ENCODE peak calls at places on chromosome 3, in nine cellular contexts. X is cardiac muscle cell, A is RWPE2, G is AG09309, P is nephron progenitor cell, V is colonic mucosa, U is cardiac fibroblast, R is IMR-90, N is lower lobe of right lung. K is an unnamed sample.

GRCh38 chr3:19886404-19886803 is 47.6 kb downstream of the EFHB start:
- DNase-seq in X (no peak), A (no peak), G (no peak), P (no peak), V (no peak), U (peak), R (no peak), N (no peak), K (no peak)

GRCh38 chr3:15064299-15064834 is 748 bp downstream of the MRPS25 start:
- DNase-seq in X (no peak), A (no peak), G (no peak), P (peak), V (peak), U (peak), R (peak), N (no peak), K (peak)

GRCh38 chr3:58434990-58435389 is 1.4 kb upstream of the PDHB start:
- DNase-seq in X (peak), A (peak), G (peak), P (peak), V (no peak), U (peak), R (peak), N (no peak), K (no peak)

GRCh38 chr3:195873281-195873887 is 35.0 kb downstream of the TNK2 start:
- DNase-seq in X (no peak), A (peak), G (no peak), P (no peak), V (no peak), U (no peak), R (no peak), N (peak), K (no peak)

GRCh38 chr3:12541625-12542024 is 3.7 kb downstream of the MKRN2OS start:
- DNase-seq in X (peak), A (no peak), G (no peak), P (peak), V (no peak), U (peak), R (no peak), N (no peak), K (no peak)

GRCh38 chr3:99167016-99167415 is 265.5 kb upstream of the DCBLD2 start:
- DNase-seq in X (no peak), A (no peak), G (no peak), P (no peak), V (no peak), U (peak), R (no peak), N (no peak), K (no peak)

GRCh38 chr3:81003008-81003407 is 758.4 kb downstream of the GBE1 start:
- DNase-seq in X (no peak), A (no peak), G (no peak), P (no peak), V (no peak), U (no peak), R (no peak), N (no peak), K (no peak)

GRCh38 chr3:5929027-5929426 is 741.5 kb downstream of the EDEM1 start:
- DNase-seq in X (no peak), A (no peak), G (no peak), P (no peak), V (no peak), U (no peak), R (no peak), N (no peak), K (no peak)

GRCh38 chr3:48077835-48078234 is 61.6 kb upstream of the MAP4 start:
- DNase-seq in X (no peak), A (no peak), G (peak), P (no peak), V (no peak), U (peak), R (peak), N (no peak), K (no peak)

GRCh38 chr3:100123112-100123511 is 8.8 kb upstream of the FILIP1L start:
- DNase-seq in X (no peak), A (no peak), G (no peak), P (no peak), V (no peak), U (no peak), R (no peak), N (no peak), K (no peak)

GRCh38 chr3:119644481-119644880 is 15.9 kb downstream of the POPDC2 start:
- DNase-seq in X (no peak), A (no peak), G (no peak), P (no peak), V (no peak), U (no peak), R (no peak), N (no peak), K (no peak)

GRCh38 chr3:128878556-128879124 is 780 bp upstream of the ACAD9 start:
- DNase-seq in X (peak), A (no peak), G (peak), P (no peak), V (peak), U (peak), R (peak), N (no peak), K (no peak)

GRCh38 chr3:128879991-128880390 is 571 bp downstream of the ACAD9 start:
- DNase-seq in X (no peak), A (no peak), G (no peak), P (no peak), V (no peak), U (no peak), R (no peak), N (no peak), K (no peak)

GRCh38 chr3:128878011-128878457 is 1.4 kb upstream of the ACAD9 start:
- DNase-seq in X (no peak), A (no peak), G (no peak), P (no peak), V (no peak), U (no peak), R (no peak), N (no peak), K (no peak)

GRCh38 chr3:128881576-128881975 is 2.2 kb downstream of the ACAD9 start:
- DNase-seq in X (no peak), A (no peak), G (no peak), P (no peak), V (no peak), U (no peak), R (no peak), N (no peak), K (no peak)

DNA sequence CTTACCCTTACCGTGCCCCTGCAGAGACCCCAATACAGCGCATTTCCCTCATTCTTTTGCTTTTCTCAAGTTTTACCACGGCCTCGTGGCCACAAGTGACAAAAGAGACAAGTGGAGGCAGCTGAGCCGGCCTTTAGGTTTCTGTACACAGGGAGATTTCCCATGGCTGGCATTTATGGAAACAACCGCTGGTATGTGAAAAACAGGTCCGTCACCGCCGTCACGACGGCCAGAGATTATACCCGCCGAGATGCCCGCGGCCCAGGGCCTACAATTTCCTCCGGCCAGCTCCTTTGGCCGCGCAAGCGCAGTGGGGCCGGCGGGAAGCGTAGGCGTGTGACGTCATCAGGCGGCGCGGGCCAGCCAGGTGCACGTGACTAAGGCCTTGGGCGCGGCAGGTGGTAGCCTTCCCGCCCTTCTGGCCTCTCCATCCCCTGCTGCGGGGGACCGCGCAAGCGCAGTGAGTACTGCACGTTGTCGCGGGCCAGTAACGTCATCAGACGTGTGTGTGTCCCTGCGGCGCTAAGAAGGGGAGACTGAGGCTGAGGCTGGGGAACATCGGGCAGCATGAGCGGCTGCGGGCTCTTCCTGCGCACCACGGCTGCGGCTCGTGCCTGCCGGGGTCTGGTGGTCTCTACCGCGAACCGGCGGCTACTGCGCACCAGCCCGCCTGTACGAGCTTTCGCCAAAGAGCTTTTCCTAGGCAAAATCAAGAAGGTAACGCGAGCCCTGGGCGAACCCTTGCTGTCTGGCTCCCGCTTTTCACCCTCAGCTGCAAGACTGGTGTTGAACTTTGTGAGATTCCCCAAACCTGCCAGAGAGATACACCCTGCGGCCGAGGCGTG is at the start of gene ACAD9:
- DNase-seq in X (peak), A (peak), G (peak), P (peak), V (peak), U (peak), R (peak), N (peak), K (peak)
- TF ChIP-seq CTCF in X (no peak), A (no peak), G (no peak), P (no peak), V (no peak), U (no peak), R (no peak), N (no peak), K (no peak)

GRCh38 chr3:170356596-170357175 is 829 bp upstream of the SKIL start:
- DNase-seq in X (peak), A (no peak), G (peak), P (peak), V (peak), U (peak), R (peak), N (peak), K (no peak)
- TF ChIP-seq CTCF in X (no peak), A (no peak), G (no peak), P (no peak), V (no peak), U (no peak), R (no peak), N (no peak), K (no peak)

GRCh38 chr3:197253243-197253947 is 45.0 kb downstream of the DLG1 start:
- DNase-seq in X (no peak), A (no peak), G (no peak), P (no peak), V (no peak), U (no peak), R (no peak), N (no peak), K (no peak)
- TF ChIP-seq CTCF in X (no peak), A (no peak), G (no peak), P (no peak), V (no peak), U (no peak), R (no peak), N (no peak), K (no peak)

GRCh38 chr3:134794950-134795775 is at the start of gene EPHB1:
- DNase-seq in X (peak), A (peak), G (peak), P (peak), V (peak), U (peak), R (peak), N (peak), K (no peak)

GRCh38 chr3:134797080-134797801 is 2.2 kb downstream of the EPHB1 start:
- DNase-seq in X (no peak), A (no peak), G (no peak), P (peak), V (no peak), U (peak), R (no peak), N (no peak), K (no peak)

GRCh38 chr3:134796313-134797079 is 1.4 kb downstream of the EPHB1 start:
- DNase-seq in X (peak), A (no peak), G (no peak), P (peak), V (no peak), U (peak), R (no peak), N (no peak), K (no peak)

GRCh38 chr3:134794323-134794722 is 737 bp upstream of the EPHB1 start:
- DNase-seq in X (no peak), A (no peak), G (no peak), P (no peak), V (no peak), U (no peak), R (no peak), N (no peak), K (no peak)

DNA sequence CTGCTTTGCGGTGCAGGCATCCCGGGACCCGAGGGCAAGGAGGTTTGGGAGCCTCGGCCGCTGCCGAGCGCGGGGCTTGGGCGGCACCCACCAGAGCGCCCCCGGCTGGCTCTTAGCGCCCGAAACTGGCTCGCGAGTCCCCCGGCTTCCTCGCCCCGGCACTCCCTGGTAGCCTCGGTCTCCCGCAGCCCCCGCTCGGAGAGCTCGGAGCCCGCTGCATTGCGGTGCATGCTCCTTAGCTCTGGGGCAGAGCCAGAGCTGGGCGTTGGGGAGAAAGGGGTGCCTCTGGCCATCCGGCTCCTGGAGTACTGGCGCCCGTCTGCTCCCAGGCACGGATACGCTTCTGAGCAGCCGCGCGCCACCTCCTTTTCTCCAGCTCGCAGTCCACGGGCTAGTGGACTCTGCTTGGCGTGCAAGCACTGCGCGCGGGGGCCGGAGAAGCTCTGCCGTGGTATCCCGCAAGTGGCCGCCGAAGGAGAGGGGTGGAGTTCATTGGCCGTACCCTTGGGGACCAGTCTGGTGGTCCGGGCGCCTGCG is 784 bp downstream of the EPHB1 start:
- DNase-seq in X (peak), A (no peak), G (peak), P (peak), V (no peak), U (peak), R (peak), N (no peak), K (no peak)
- TF ChIP-seq CTCF in X (no peak), A (no peak), G (no peak), P (no peak), V (no peak), U (no peak), R (no peak), N (no peak), K (no peak)

DNA sequence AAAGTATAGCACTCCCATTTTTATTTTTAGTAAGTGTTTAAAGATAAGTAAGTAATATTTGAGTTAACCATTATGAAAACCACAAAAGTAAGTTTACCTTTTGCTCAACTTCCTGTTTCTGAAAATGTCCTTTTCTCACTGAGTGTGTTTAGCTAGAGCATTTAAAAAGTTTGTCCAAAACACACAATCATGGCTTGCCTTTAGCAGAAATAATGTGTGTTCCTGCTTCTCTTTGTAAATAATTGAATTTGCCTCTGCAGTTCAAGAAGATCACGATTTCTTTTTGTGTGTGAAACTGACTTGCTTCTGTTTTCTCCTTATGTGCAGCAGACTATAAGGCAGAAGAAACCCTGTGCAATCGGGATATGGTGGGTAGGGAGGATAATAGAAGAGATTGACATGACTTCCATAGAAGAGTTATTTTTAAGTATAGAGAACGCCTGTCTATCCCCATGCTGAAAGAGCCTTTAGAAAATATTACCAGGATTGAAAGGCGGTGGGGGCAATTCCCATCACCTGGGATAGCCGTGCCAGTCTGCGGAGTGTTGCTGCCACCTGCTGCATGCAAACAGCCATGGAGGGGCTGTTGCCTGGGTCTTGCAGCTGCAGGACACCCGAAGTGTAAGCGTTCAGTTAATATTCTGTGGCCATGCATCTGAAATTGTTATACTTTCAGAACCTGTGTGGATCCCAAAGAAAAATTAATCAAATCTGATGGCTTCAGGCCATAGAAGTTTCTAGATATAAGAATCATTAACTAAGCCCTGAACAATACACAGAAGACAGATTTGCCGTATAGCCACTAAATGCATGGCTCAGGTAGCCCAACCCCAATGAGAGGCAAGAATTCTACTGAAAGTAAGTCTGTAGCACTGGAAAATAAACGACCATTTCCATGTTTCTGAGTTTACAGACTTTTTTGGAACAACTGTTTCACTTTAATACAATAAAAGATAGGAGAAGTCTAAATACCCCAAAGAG is 2.4 kb upstream of the CD96 start:
- DNase-seq in X (peak), A (peak), G (no peak), P (peak), V (peak), U (peak), R (peak), N (peak), K (peak)
- TF ChIP-seq CTCF in X (peak), A (peak), G (peak), P (peak), V (peak), U (peak), R (peak), N (peak), K (peak)

DNA sequence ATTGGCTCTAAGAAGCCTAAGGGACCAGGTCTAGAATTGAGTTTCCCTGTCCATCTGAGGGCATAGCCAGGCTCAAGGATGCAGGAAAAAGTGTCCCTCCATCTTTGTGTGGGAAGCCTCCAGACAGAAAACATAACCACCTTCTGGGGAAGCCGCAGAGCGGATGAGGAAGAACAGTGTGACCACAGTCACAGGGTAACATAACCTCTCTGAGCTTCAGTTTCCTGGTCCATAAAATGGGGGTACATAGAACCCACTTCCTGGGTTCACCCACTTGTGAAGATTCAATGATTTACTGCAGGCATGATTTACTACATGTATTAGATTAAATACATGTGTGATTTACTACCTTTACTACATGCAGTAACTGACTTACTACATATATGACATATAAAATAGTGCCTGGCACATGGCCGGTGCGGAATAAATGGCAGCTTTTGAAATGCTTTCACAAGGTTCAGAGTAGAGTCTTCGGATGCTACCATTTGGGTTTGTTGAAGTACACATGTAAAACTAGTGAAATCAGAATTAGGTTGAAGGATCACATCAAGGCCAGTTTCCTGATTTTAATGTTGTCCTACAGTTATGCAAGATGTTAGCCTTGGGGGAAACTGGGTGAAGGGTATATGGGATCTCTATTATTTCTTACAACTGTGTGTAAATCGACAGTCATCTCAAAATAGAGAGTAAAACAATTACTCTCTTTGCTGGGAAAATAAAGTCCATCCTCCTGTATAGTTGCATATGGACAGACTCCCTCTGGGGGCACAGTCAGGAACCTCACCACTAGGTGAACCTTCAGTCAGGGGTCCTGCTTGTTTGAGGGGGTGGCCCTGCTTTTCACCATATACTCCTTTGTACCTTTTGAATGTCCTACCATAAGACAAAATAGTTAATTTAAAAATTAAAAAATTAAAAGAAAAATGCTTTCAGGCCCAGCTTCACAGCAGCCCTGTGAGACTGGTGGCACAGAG is 86.0 kb downstream of the SEMA5B start:
- DNase-seq in X (no peak), A (no peak), G (no peak), P (no peak), V (no peak), U (peak), R (no peak), N (no peak), K (no peak)
- TF ChIP-seq CTCF in X (peak), A (no peak), G (peak), P (no peak), V (no peak), U (peak), R (peak), N (no peak), K (no peak)